ENCODE peak calls at places on chromosomes 2 and 18, in nine cellular contexts. I, A, S, B, N, Y, C, W and X are unnamed samples.

GRCh38 chr2:61905372-61906186 is at the start of gene COMMD1:
- DNase-seq in C (peak), Y (peak), B (peak), I (peak), W (peak), S (peak), N (peak), A (peak), X (peak)

GRCh38 chr2:181074457-181074856 is 94.1 kb downstream of the UBE2E3 start:
- DNase-seq in W (no peak), S (no peak), N (no peak), I (no peak), Y (no peak), B (no peak), A (no peak), C (no peak), X (no peak)

GRCh38 chr18:79877163-79878091 is 74.0 kb downstream of the SLC66A2 start:
- DNase-seq in B (no peak), S (no peak), Y (peak), N (no peak), C (no peak), W (peak), I (no peak), A (no peak), X (no peak)

GRCh38 chr2:63050916-63051794 is 525 bp downstream of the OTX1 start:
- DNase-seq in I (no peak), N (no peak), W (no peak), S (peak), Y (peak), C (no peak), A (no peak), B (no peak), X (no peak)

GRCh38 chr18:44545359-44545985 is 135.2 kb upstream of the SETBP1 start:
- DNase-seq in Y (no peak), W (no peak), B (no peak), S (no peak), I (no peak), A (no peak), N (no peak), C (no peak), X (no peak)

GRCh38 chr2:177284531-177284930 is 20.0 kb upstream of the NFE2L2 start:
- DNase-seq in A (no peak), C (no peak), W (no peak), N (no peak), Y (peak), B (no peak), I (no peak), S (no peak), X (no peak)

GRCh38 chr2:160994141-160995002 is 165.9 kb upstream of the TANK start:
- DNase-seq in A (peak), Y (peak), N (peak), B (peak), W (no peak), C (peak), S (peak), I (peak), X (peak)

GRCh38 chr2:95326433-95327140 is 29.4 kb downstream of the KCNIP3 start:
- DNase-seq in S (no peak), W (peak), Y (no peak), B (no peak), A (no peak), C (no peak), I (no peak), N (no peak), X (no peak)

GRCh38 chr18:22211660-22212059 is 42.3 kb downstream of the GATA6 start:
- DNase-seq in I (no peak), C (no peak), S (no peak), W (no peak), N (no peak), Y (no peak), A (no peak), B (no peak), X (no peak)

GRCh38 chr2:144827404-144827803 is 307.5 kb upstream of the ZEB2 start:
- DNase-seq in A (no peak), Y (no peak), W (no peak), B (no peak), C (no peak), S (no peak), N (no peak), I (no peak), X (no peak)

GRCh38 chr18:72847134-72847533 is 20.7 kb downstream of the NETO1 start:
- DNase-seq in Y (no peak), W (peak), N (no peak), S (no peak), I (no peak), B (no peak), C (no peak), A (no peak), X (no peak)

GRCh38 chr18:55351980-55352714 is 235.8 kb downstream of the TCF4 start:
- DNase-seq in Y (peak), I (no peak), B (no peak), N (no peak), S (no peak), W (no peak), A (no peak), C (no peak), X (no peak)

GRCh38 chr2:170492010-170492409 is 223.1 kb upstream of the SP5 start:
- DNase-seq in I (no peak), C (no peak), N (no peak), S (no peak), A (no peak), W (no peak), B (no peak), Y (no peak), X (no peak)

GRCh38 chr2:231050018-231050901 is 6.4 kb upstream of the PSMD1 start:
- DNase-seq in I (no peak), S (no peak), A (peak), N (no peak), Y (no peak), W (no peak), C (no peak), B (peak), X (peak)

GRCh38 chr2:88210132-88211004 is 40.2 kb downstream of the THNSL2 start:
- DNase-seq in Y (no peak), N (no peak), B (no peak), W (no peak), S (no peak), C (no peak), A (no peak), I (no peak), X (no peak)

GRCh38 chr2:187654535-187654934 is 100.3 kb upstream of the TFPI start:
- DNase-seq in W (no peak), Y (no peak), B (no peak), A (no peak), C (no peak), N (no peak), I (no peak), S (no peak), X (no peak)

GRCh38 chr2:72572501-72572900 is 253.3 kb downstream of the EXOC6B start:
- DNase-seq in C (no peak), N (no peak), A (no peak), I (no peak), W (no peak), S (no peak), Y (no peak), B (no peak), X (no peak)